ENCODE peak calls at places on chromosome 15, in six cellular contexts. S is colonic mucosa, A is breast epithelium, C is A549, U is PC-9, N is ascending aorta. O is an unnamed sample.

GRCh38 chr15:43209059-43209824 is 11.6 kb downstream of the EPB42 start:
- DNase-seq in S (no peak), A (no peak), C (peak; percentile 42), U (no peak), N (peak; percentile 57), O (peak; percentile 16)

GRCh38 chr15:63045438-63046278 is 3.1 kb downstream of the TPM1 start:
- DNase-seq in S (peak; percentile 44), A (no peak), C (no peak), U (no peak), N (no peak), O (peak; percentile 44)

GRCh38 chr15:80456517-80457497 is 52.6 kb downstream of the ARNT2 start:
- DNase-seq in S (no peak), A (no peak), C (no peak), U (no peak), N (no peak), O (peak; percentile 66)

GRCh38 chr15:80526556-80527340 is 122.6 kb downstream of the ARNT2 start:
- DNase-seq in S (no peak), A (no peak), C (no peak), U (no peak), N (no peak), O (peak; percentile 55)

GRCh38 chr15:85805392-85805791 is 10.7 kb upstream of the KLHL25 start:
- DNase-seq in S (no peak), A (no peak), C (no peak), U (no peak), N (no peak), O (no peak)

GRCh38 chr15:92810418-92811138 is 89.5 kb upstream of the CHD2 start:
- DNase-seq in S (peak; percentile 86), A (peak; percentile 69), C (peak; percentile 92), U (peak; percentile 70), N (peak; percentile 86), O (peak; percentile 74)

GRCh38 chr15:99137111-99137546 is 32.2 kb downstream of the SYNM start:
- DNase-seq in S (peak; percentile 42), A (peak; percentile 79), C (no peak), U (no peak), N (no peak), O (no peak)

GRCh38 chr15:86877171-86877631 is 797.5 kb downstream of the AGBL1 start:
- DNase-seq in S (no peak), A (no peak), C (peak; percentile 7), U (peak; percentile 58), N (no peak), O (no peak)

GRCh38 chr15:91258436-91258779 is 158.4 kb downstream of the SV2B start:
- DNase-seq in S (no peak), A (no peak), C (peak; percentile 16), U (no peak), N (no peak), O (no peak)

GRCh38 chr15:38253448-38253847 is 812 bp downstream of the SPRED1 start:
- DNase-seq in S (peak; percentile 32), A (no peak), C (peak; percentile 51), U (peak; percentile 74), N (no peak), O (peak; percentile 64)

GRCh38 chr15:45471151-45471550 is 51.4 kb downstream of the SLC30A4 start:
- DNase-seq in S (no peak), A (no peak), C (no peak), U (no peak), N (no peak), O (no peak)

GRCh38 chr15:35630985-35631384 is 85.0 kb upstream of the DPH6 start:
- DNase-seq in S (no peak), A (no peak), C (no peak), U (no peak), N (no peak), O (no peak)

GRCh38 chr15:71011503-71012155 is 103.6 kb upstream of the THSD4 start:
- DNase-seq in S (peak; percentile 23), A (no peak), C (peak; percentile 75), U (no peak), N (no peak), O (peak; percentile 63)

GRCh38 chr15:51079226-51079625 is 15.5 kb downstream of the TNFAIP8L3 start:
- DNase-seq in S (no peak), A (no peak), C (no peak), U (peak; percentile 38), N (no peak), O (no peak)

GRCh38 chr15:41852736-41853135 is 14.1 kb downstream of the PLA2G4B start:
- DNase-seq in S (no peak), A (no peak), C (no peak), U (no peak), N (no peak), O (no peak)

GRCh38 chr15:22979069-22979698 is 984 bp downstream of the CYFIP1 start:
- DNase-seq in S (peak; percentile 80), A (no peak), C (peak; percentile 73), U (no peak), N (peak; percentile 79), O (peak; percentile 44)

GRCh38 chr15:77830041-77830440 is 197.3 kb upstream of the LINGO1 start:
- DNase-seq in S (no peak), A (no peak), C (no peak), U (no peak), N (no peak), O (peak; percentile 48)

GRCh38 chr15:58504674-58505234 is 73.0 kb downstream of the LIPC start:
- DNase-seq in S (no peak), A (no peak), C (no peak), U (no peak), N (no peak), O (no peak)

GRCh38 chr15:58505581-58505980 is 73.8 kb downstream of the LIPC start:
- DNase-seq in S (no peak), A (no peak), C (no peak), U (no peak), N (no peak), O (no peak)

GRCh38 chr15:58506787-58507671 is 75.2 kb downstream of the LIPC start:
- DNase-seq in S (no peak), A (no peak), C (no peak), U (no peak), N (no peak), O (no peak)

GRCh38 chr15:58503139-58504027 is 71.6 kb downstream of the LIPC start:
- DNase-seq in S (no peak), A (no peak), C (no peak), U (no peak), N (no peak), O (no peak)

GRCh38 chr15:58506064-58506490 is 74.3 kb downstream of the LIPC start:
- DNase-seq in S (no peak), A (peak; percentile 50), C (no peak), U (peak; percentile 43), N (no peak), O (no peak)
- H3K4me3 ChIP-seq in S (no peak overlapping the region), A (no peak overlapping the region), C (no peak overlapping the region), U (no peak overlapping the region), N (no peak overlapping the region), O (no peak overlapping the region)

GRCh38 chr15:57606816-57607215 is 15.1 kb downstream of the MYZAP start:
- DNase-seq in S (no peak), A (no peak), C (no peak), U (no peak), N (no peak), O (no peak)

GRCh38 chr15:57607570-57608000 is 15.9 kb downstream of the MYZAP start:
- DNase-seq in S (peak; percentile 88), A (no peak), C (peak; percentile 83), U (peak; percentile 95), N (no peak), O (peak; percentile 17)

GRCh38 chr15:57611119-57611518 is 19.4 kb downstream of the MYZAP start:
- DNase-seq in S (peak; percentile 59), A (no peak), C (no peak), U (no peak), N (no peak), O (no peak)

GRCh38 chr15:57610130-57610529 is 18.4 kb downstream of the MYZAP start:
- DNase-seq in S (peak; percentile 85), A (peak; percentile 38), C (peak; percentile 72), U (no peak), N (peak; percentile 75), O (peak; percentile 75)

DNA sequence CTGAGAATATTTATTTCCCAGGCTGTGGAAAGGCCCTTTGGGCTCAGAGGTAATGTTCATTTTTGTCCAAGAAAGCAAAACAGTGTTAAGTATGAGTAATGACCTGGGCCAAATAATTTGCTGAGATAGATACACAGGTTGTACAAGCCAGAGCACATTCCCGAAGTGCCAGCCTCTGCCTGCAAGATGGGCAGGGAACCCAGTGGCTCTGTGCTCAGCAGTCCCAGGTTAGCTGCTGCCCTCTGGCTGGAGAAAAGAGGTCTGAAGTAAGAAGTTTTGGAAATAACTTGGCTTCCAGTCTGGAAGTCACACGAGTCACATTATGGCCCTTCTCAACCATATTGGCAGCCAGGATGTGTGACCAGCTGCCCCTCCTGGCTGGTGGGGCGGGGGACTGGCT is 20.2 kb downstream of the MYZAP start:
- DNase-seq in S (peak; percentile 67), A (peak; percentile 81), C (peak; percentile 62), U (peak; percentile 87), N (peak; percentile 74), O (peak; percentile 32)
- TF ChIP-seq CTCF in S (peak; percentile 25), A (peak; percentile 52), C (peak; percentile 64), U (peak; percentile 68), N (peak; percentile 28), O (peak; percentile 46)

DNA sequence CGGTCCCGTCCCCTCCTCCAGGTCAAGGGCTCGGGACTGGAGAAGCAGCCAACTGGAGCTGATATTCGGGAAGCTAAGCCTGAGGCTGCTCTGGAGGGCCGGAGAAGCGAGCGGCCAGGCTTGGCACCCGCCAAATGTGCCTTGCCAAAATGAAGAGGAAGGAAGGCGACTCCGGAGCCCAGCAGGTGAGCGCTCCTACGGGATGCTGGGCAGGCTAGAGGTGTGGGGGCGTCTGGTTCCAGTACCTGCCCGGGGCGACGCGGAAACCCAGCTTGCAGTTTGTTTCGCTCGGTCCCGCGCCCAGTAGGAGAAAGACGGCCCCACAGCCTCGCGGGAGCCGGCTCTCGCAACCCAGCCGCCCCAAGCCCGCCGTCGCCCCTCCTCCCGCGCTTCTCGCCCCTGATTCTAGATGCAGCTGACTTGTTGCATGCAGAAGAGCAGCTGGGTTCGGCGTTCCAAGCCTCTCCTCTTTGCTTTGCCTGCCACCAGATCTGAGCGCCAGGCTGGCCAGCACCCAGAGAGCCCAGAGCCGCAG is 16.1 kb upstream of the AEN start:
- DNase-seq in S (no peak), A (no peak), C (no peak), U (no peak), N (no peak), O (no peak)
- H3K4me3 ChIP-seq in S (no peak overlapping the region), A (peak overlapping the region; percentile 18), C (peak overlapping the region; percentile 33), U (no peak overlapping the region), N (no peak overlapping the region), O (no peak overlapping the region)

DNA sequence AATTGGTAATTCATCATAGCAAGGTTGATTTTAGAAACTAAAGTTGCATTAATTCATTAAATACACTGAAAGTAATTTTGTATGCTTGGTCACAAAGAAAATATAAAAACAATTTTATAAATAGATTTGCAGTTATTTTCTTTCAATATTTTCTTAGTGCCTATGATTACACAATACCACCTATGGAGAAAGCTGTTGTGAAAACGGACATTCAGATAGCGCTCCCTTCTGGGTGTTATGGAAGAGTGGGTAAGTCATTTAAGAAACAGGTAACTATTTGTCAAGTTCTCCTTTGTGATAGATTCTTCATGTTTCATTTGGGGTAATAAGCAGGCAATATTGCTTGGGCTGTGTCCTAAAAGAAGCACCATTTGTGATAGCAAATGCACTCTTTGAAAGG is 3.0 kb downstream of the DUT start:
- DNase-seq in S (no peak), A (no peak), C (no peak), U (no peak), N (no peak), O (no peak)
- TF ChIP-seq CTCF in S (no peak), A (no peak), C (no peak), U (no peak), N (no peak), O (no peak)

GRCh38 chr15:64844576-64845140 is 2.9 kb downstream of the PLEKHO2 start:
- DNase-seq in S (no peak), A (no peak), C (no peak), U (no peak), N (no peak), O (peak; percentile 28)
- H3K4me3 ChIP-seq in S (peak overlapping the region; percentile 85), A (peak overlapping the region; percentile 22), C (no peak overlapping the region), U (no peak overlapping the region), N (peak overlapping the region; percentile 88), O (peak overlapping the region; percentile 98)

GRCh38 chr15:73927476-73928240 is 1.4 kb downstream of the LOXL1 start:
- DNase-seq in S (peak; percentile 68), A (peak; percentile 47), C (peak; percentile 49), U (peak; percentile 49), N (peak; percentile 82), O (peak; percentile 45)
- TF ChIP-seq CTCF in S (peak; percentile 40), A (peak; percentile 18), C (peak; percentile 63), U (peak; percentile 76), N (peak; percentile 43), O (peak; percentile 42)

O was measured in fibroblast of villous mesenchyme.